ENCODE peak calls at places on chromosome 19, in seven cellular contexts. One of them, this sample, is unnamed.

GRCh38 chr19:57248646-57249045 is 8.2 kb downstream of the ZNF805 start:
- DNase-seq in RWPE1: no peak
- DNase-seq in B cell: no peak
- DNase-seq in GM23338: no peak
- DNase-seq in astrocyte of the spinal cord: no peak
- DNase-seq in neural progenitor cell: no peak
- DNase-seq in cardiac muscle cell: no peak
- DNase-seq in this sample: no peak

GRCh38 chr19:54959840-54960239 is 6.3 kb upstream of the NLRP2 start:
- DNase-seq in RWPE1: no peak
- DNase-seq in B cell: peak
- DNase-seq in GM23338: no peak
- DNase-seq in astrocyte of the spinal cord: no peak
- DNase-seq in neural progenitor cell: no peak
- DNase-seq in cardiac muscle cell: no peak
- DNase-seq in this sample: no peak

GRCh38 chr19:29439688-29440550 is 85.9 kb upstream of the VSTM2B start:
- DNase-seq in RWPE1: no peak
- DNase-seq in B cell: no peak
- DNase-seq in GM23338: no peak
- DNase-seq in astrocyte of the spinal cord: no peak
- DNase-seq in neural progenitor cell: no peak
- DNase-seq in cardiac muscle cell: no peak
- DNase-seq in this sample: no peak

GRCh38 chr19:2208975-2209374 is 27.2 kb downstream of the PLEKHJ1 start:
- DNase-seq in RWPE1: no peak
- DNase-seq in B cell: no peak
- DNase-seq in GM23338: no peak
- DNase-seq in astrocyte of the spinal cord: no peak
- DNase-seq in neural progenitor cell: no peak
- DNase-seq in cardiac muscle cell: no peak
- DNase-seq in this sample: no peak

GRCh38 chr19:40006273-40006691 is 9.4 kb downstream of the ZNF546 start:
- DNase-seq in RWPE1: no peak
- DNase-seq in B cell: no peak
- DNase-seq in GM23338: no peak
- DNase-seq in astrocyte of the spinal cord: peak
- DNase-seq in neural progenitor cell: no peak
- DNase-seq in cardiac muscle cell: peak
- DNase-seq in this sample: no peak

GRCh38 chr19:49436381-49437017 is 4.8 kb downstream of the SLC17A7 start:
- DNase-seq in RWPE1: peak
- DNase-seq in B cell: peak
- DNase-seq in GM23338: peak
- DNase-seq in astrocyte of the spinal cord: no peak
- DNase-seq in neural progenitor cell: peak
- DNase-seq in cardiac muscle cell: no peak
- DNase-seq in this sample: no peak

GRCh38 chr19:30229524-30230174 is 142.5 kb upstream of the ZNF536 start:
- DNase-seq in RWPE1: no peak
- DNase-seq in B cell: no peak
- DNase-seq in GM23338: peak
- DNase-seq in astrocyte of the spinal cord: no peak
- DNase-seq in neural progenitor cell: peak
- DNase-seq in cardiac muscle cell: no peak
- DNase-seq in this sample: no peak

GRCh38 chr19:5718579-5719273 is 1.2 kb downstream of the LONP1 start:
- DNase-seq in RWPE1: peak
- DNase-seq in B cell: peak
- DNase-seq in GM23338: no peak
- DNase-seq in astrocyte of the spinal cord: peak
- DNase-seq in neural progenitor cell: no peak
- DNase-seq in cardiac muscle cell: peak
- DNase-seq in this sample: no peak

GRCh38 chr19:45403781-45404556 is 900 bp downstream of the PPP1R13L start:
- DNase-seq in RWPE1: peak
- DNase-seq in B cell: peak
- DNase-seq in GM23338: peak
- DNase-seq in astrocyte of the spinal cord: peak
- DNase-seq in neural progenitor cell: peak
- DNase-seq in cardiac muscle cell: peak
- DNase-seq in this sample: no peak

GRCh38 chr19:55178781-55179569 is 1.1 kb downstream of the SYT5 start:
- DNase-seq in RWPE1: peak
- DNase-seq in B cell: peak
- DNase-seq in GM23338: peak
- DNase-seq in astrocyte of the spinal cord: peak
- DNase-seq in neural progenitor cell: peak
- DNase-seq in cardiac muscle cell: peak
- DNase-seq in this sample: no peak

GRCh38 chr19:58409010-58409790 is 751 bp downstream of the ZNF584 start:
- DNase-seq in RWPE1: no peak
- DNase-seq in B cell: no peak
- DNase-seq in GM23338: peak
- DNase-seq in astrocyte of the spinal cord: no peak
- DNase-seq in neural progenitor cell: peak
- DNase-seq in cardiac muscle cell: peak
- DNase-seq in this sample: no peak

GRCh38 chr19:48807590-48808308 is 3.1 kb downstream of the BCAT2 start:
- DNase-seq in RWPE1: no peak
- DNase-seq in B cell: no peak
- DNase-seq in GM23338: peak
- DNase-seq in astrocyte of the spinal cord: no peak
- DNase-seq in neural progenitor cell: peak
- DNase-seq in cardiac muscle cell: no peak
- DNase-seq in this sample: no peak

GRCh38 chr19:1258161-1258492 is 9.7 kb downstream of the MIDN start:
- DNase-seq in RWPE1: no peak
- DNase-seq in B cell: no peak
- DNase-seq in GM23338: no peak
- DNase-seq in astrocyte of the spinal cord: no peak
- DNase-seq in neural progenitor cell: no peak
- DNase-seq in cardiac muscle cell: no peak
- DNase-seq in this sample: no peak

GRCh38 chr19:50981587-50982146 is 2.0 kb downstream of the KLK7 start:
- DNase-seq in RWPE1: no peak
- DNase-seq in B cell: no peak
- DNase-seq in GM23338: no peak
- DNase-seq in astrocyte of the spinal cord: no peak
- DNase-seq in neural progenitor cell: no peak
- DNase-seq in cardiac muscle cell: no peak
- DNase-seq in this sample: no peak

GRCh38 chr19:4376991-4377781 is 23.2 kb downstream of the SH3GL1 start:
- DNase-seq in RWPE1: no peak
- DNase-seq in B cell: no peak
- DNase-seq in GM23338: no peak
- DNase-seq in astrocyte of the spinal cord: peak
- DNase-seq in neural progenitor cell: no peak
- DNase-seq in cardiac muscle cell: no peak
- DNase-seq in this sample: no peak

GRCh38 chr19:50496189-50497029 is 14.6 kb downstream of the JOSD2 start:
- DNase-seq in RWPE1: no peak
- DNase-seq in B cell: no peak
- DNase-seq in GM23338: peak
- DNase-seq in astrocyte of the spinal cord: no peak
- DNase-seq in neural progenitor cell: peak
- DNase-seq in cardiac muscle cell: peak
- DNase-seq in this sample: no peak

GRCh38 chr19:29467824-29468401 is 57.9 kb upstream of the VSTM2B start:
- DNase-seq in RWPE1: peak
- DNase-seq in B cell: no peak
- DNase-seq in GM23338: peak
- DNase-seq in astrocyte of the spinal cord: no peak
- DNase-seq in neural progenitor cell: peak
- DNase-seq in cardiac muscle cell: peak
- DNase-seq in this sample: no peak

GRCh38 chr19:29841559-29842367 is 30.0 kb downstream of the CCNE1 start:
- DNase-seq in RWPE1: peak
- DNase-seq in B cell: no peak
- DNase-seq in GM23338: peak
- DNase-seq in astrocyte of the spinal cord: peak
- DNase-seq in neural progenitor cell: peak
- DNase-seq in cardiac muscle cell: peak
- DNase-seq in this sample: no peak

GRCh38 chr19:39428309-39429112 is 7.2 kb downstream of the RPS16 start:
- DNase-seq in RWPE1: no peak
- DNase-seq in B cell: no peak
- DNase-seq in GM23338: peak
- DNase-seq in astrocyte of the spinal cord: peak
- DNase-seq in neural progenitor cell: peak
- DNase-seq in cardiac muscle cell: peak
- DNase-seq in this sample: peak

GRCh38 chr19:5707576-5708575 is 12.1 kb downstream of the LONP1 start:
- DNase-seq in RWPE1: no peak
- DNase-seq in B cell: no peak
- DNase-seq in GM23338: no peak
- DNase-seq in astrocyte of the spinal cord: no peak
- DNase-seq in neural progenitor cell: no peak
- DNase-seq in cardiac muscle cell: no peak
- DNase-seq in this sample: no peak

GRCh38 chr19:49430678-49431329 is 5.6 kb downstream of the GFY start:
- DNase-seq in RWPE1: no peak
- DNase-seq in B cell: no peak
- DNase-seq in GM23338: no peak
- DNase-seq in astrocyte of the spinal cord: no peak
- DNase-seq in neural progenitor cell: peak
- DNase-seq in cardiac muscle cell: no peak
- DNase-seq in this sample: no peak

GRCh38 chr19:18322318-18322758 is 538 bp downstream of the LSM4 start:
- DNase-seq in RWPE1: peak
- DNase-seq in B cell: peak
- DNase-seq in GM23338: peak
- DNase-seq in astrocyte of the spinal cord: peak
- DNase-seq in neural progenitor cell: peak
- DNase-seq in cardiac muscle cell: peak
- DNase-seq in this sample: no peak
- TF ChIP-seq CTCF in RWPE1: no peak
- TF ChIP-seq CTCF in B cell: no peak
- TF ChIP-seq CTCF in GM23338: peak
- TF ChIP-seq CTCF in astrocyte of the spinal cord: peak
- TF ChIP-seq CTCF in neural progenitor cell: peak
- TF ChIP-seq CTCF in cardiac muscle cell: peak
- TF ChIP-seq CTCF in this sample: no peak

GRCh38 chr19:41930322-41930722 is 2.1 kb upstream of the ERFL start:
- DNase-seq in RWPE1: no peak
- DNase-seq in B cell: no peak
- DNase-seq in GM23338: no peak
- DNase-seq in astrocyte of the spinal cord: no peak
- DNase-seq in neural progenitor cell: no peak
- DNase-seq in cardiac muscle cell: no peak
- DNase-seq in this sample: no peak

GRCh38 chr19:41929536-41930071 is 1.4 kb upstream of the ERFL start:
- DNase-seq in RWPE1: no peak
- DNase-seq in B cell: no peak
- DNase-seq in GM23338: peak
- DNase-seq in astrocyte of the spinal cord: no peak
- DNase-seq in neural progenitor cell: no peak
- DNase-seq in cardiac muscle cell: no peak
- DNase-seq in this sample: no peak

GRCh38 chr19:41932259-41933130 is 4.2 kb upstream of the ERFL start:
- DNase-seq in RWPE1: no peak
- DNase-seq in B cell: no peak
- DNase-seq in GM23338: peak
- DNase-seq in astrocyte of the spinal cord: no peak
- DNase-seq in neural progenitor cell: no peak
- DNase-seq in cardiac muscle cell: no peak
- DNase-seq in this sample: no peak

GRCh38 chr19:41933131-41933458 is 4.8 kb upstream of the ERFL start:
- DNase-seq in RWPE1: no peak
- DNase-seq in B cell: no peak
- DNase-seq in GM23338: no peak
- DNase-seq in astrocyte of the spinal cord: no peak
- DNase-seq in neural progenitor cell: no peak
- DNase-seq in cardiac muscle cell: no peak
- DNase-seq in this sample: no peak

GRCh38 chr19:41930926-41931592 is 2.8 kb upstream of the ERFL start:
- DNase-seq in RWPE1: no peak
- DNase-seq in B cell: peak
- DNase-seq in GM23338: peak
- DNase-seq in astrocyte of the spinal cord: no peak
- DNase-seq in neural progenitor cell: peak
- DNase-seq in cardiac muscle cell: no peak
- DNase-seq in this sample: no peak
- TF ChIP-seq CTCF in RWPE1: no peak
- TF ChIP-seq CTCF in B cell: peak
- TF ChIP-seq CTCF in GM23338: peak
- TF ChIP-seq CTCF in astrocyte of the spinal cord: peak
- TF ChIP-seq CTCF in neural progenitor cell: peak
- TF ChIP-seq CTCF in cardiac muscle cell: peak
- TF ChIP-seq CTCF in this sample: no peak

GRCh38 chr19:7934766-7935165 is 8.7 kb downstream of the TIMM44 start:
- DNase-seq in RWPE1: no peak
- DNase-seq in B cell: no peak
- DNase-seq in GM23338: no peak
- DNase-seq in astrocyte of the spinal cord: no peak
- DNase-seq in neural progenitor cell: no peak
- DNase-seq in cardiac muscle cell: no peak
- DNase-seq in this sample: no peak

GRCh38 chr19:7932930-7933300 is 7.0 kb upstream of the CTXN1 start:
- DNase-seq in RWPE1: no peak
- DNase-seq in B cell: no peak
- DNase-seq in GM23338: no peak
- DNase-seq in astrocyte of the spinal cord: no peak
- DNase-seq in neural progenitor cell: no peak
- DNase-seq in cardiac muscle cell: no peak
- DNase-seq in this sample: no peak

GRCh38 chr19:7933828-7934725 is 8.1 kb upstream of the CTXN1 start:
- DNase-seq in RWPE1: no peak
- DNase-seq in B cell: no peak
- DNase-seq in GM23338: no peak
- DNase-seq in astrocyte of the spinal cord: no peak
- DNase-seq in neural progenitor cell: no peak
- DNase-seq in cardiac muscle cell: no peak
- DNase-seq in this sample: no peak

GRCh38 chr19:7932276-7932929 is 6.5 kb upstream of the CTXN1 start:
- DNase-seq in RWPE1: no peak
- DNase-seq in B cell: no peak
- DNase-seq in GM23338: no peak
- DNase-seq in astrocyte of the spinal cord: no peak
- DNase-seq in neural progenitor cell: no peak
- DNase-seq in cardiac muscle cell: no peak
- DNase-seq in this sample: no peak

GRCh38 chr19:7933411-7933810 is 7.5 kb upstream of the CTXN1 start:
- DNase-seq in RWPE1: no peak
- DNase-seq in B cell: no peak
- DNase-seq in GM23338: peak
- DNase-seq in astrocyte of the spinal cord: no peak
- DNase-seq in neural progenitor cell: no peak
- DNase-seq in cardiac muscle cell: no peak
- DNase-seq in this sample: no peak
- TF ChIP-seq CTCF in RWPE1: no peak
- TF ChIP-seq CTCF in B cell: peak
- TF ChIP-seq CTCF in GM23338: peak
- TF ChIP-seq CTCF in astrocyte of the spinal cord: peak
- TF ChIP-seq CTCF in neural progenitor cell: peak
- TF ChIP-seq CTCF in cardiac muscle cell: peak
- TF ChIP-seq CTCF in this sample: no peak

DNA sequence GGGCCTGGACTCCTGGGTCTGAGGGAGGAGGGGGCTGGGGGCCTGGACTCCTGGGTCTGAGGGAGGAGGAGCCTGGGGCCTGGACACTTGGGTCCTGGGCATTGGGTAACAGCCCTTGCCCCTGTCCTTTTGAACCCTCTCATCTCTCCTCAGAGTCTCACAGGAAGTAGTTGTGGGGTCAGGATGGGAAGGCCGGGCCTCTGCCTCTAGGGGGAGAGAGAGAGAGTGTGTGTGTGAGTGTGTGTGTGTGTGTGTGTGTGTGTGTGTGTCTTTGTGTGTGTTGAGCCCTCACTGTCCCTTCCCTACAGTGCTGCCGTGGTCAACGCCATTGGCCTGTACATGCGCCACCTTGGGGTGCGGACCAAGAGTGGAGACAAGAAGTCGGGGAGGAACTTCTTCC is 10.9 kb downstream of the ARHGEF1 start:
- DNase-seq in RWPE1: no peak
- DNase-seq in B cell: no peak
- DNase-seq in GM23338: peak
- DNase-seq in astrocyte of the spinal cord: no peak
- DNase-seq in neural progenitor cell: peak
- DNase-seq in cardiac muscle cell: peak
- DNase-seq in this sample: no peak
- TF ChIP-seq CTCF in RWPE1: no peak
- TF ChIP-seq CTCF in B cell: no peak
- TF ChIP-seq CTCF in GM23338: peak
- TF ChIP-seq CTCF in astrocyte of the spinal cord: peak
- TF ChIP-seq CTCF in neural progenitor cell: peak
- TF ChIP-seq CTCF in cardiac muscle cell: peak
- TF ChIP-seq CTCF in this sample: no peak